ENCODE peak calls at places on chromosomes 6 and 20, in eight cellular contexts. R is HEK293T; B is stimulated activated naive CD4-positive, alpha-beta T cell; H is colonic mucosa; G is heart left ventricle; K is progenitor cell of endocrine pancreas; E is effector CD4-positive, alpha-beta T cell; U is stimulated activated CD8-positive, alpha-beta memory T cell treated with anti-CD3 and anti-CD28 coated beads, Interleukin-15, amount 100 ng/mL, for 24 hours. C is an unnamed sample.

GRCh38 chr20:1341561-1342265 is 12.8 kb upstream of the SDCBP2 start:
- DNase-seq in R (no peak), B (no peak), H (peak), G (no peak), K (no peak), E (no peak), U (no peak), C (peak)

GRCh38 chr6:4801491-4802118 is 25.4 kb downstream of the CDYL start:
- DNase-seq in R (no peak), B (no peak), H (no peak), G (no peak), K (no peak), E (no peak), U (no peak), C (no peak)

GRCh38 chr6:2990932-2991506 is 8.7 kb upstream of the NQO2 start:
- DNase-seq in R (no peak), B (no peak), H (no peak), G (no peak), K (no peak), E (no peak), U (no peak), C (no peak)

GRCh38 chr6:117601811-117602150 is 530 bp downstream of the GOPC start:
- DNase-seq in R (no peak), B (no peak), H (peak), G (no peak), K (no peak), E (no peak), U (no peak), C (no peak)

GRCh38 chr6:137697267-137697938 is 169.7 kb upstream of the TNFAIP3 start:
- DNase-seq in R (no peak), B (no peak), H (peak), G (no peak), K (no peak), E (no peak), U (no peak), C (no peak)

GRCh38 chr6:120214097-120214496 is 864.5 kb upstream of the MAN1A1 start:
- DNase-seq in R (no peak), B (no peak), H (no peak), G (no peak), K (no peak), E (no peak), U (no peak), C (no peak)

GRCh38 chr20:36167826-36168634 is 13.5 kb downstream of the EPB41L1 start:
- DNase-seq in R (no peak), B (no peak), H (no peak), G (no peak), K (no peak), E (no peak), U (no peak), C (no peak)

GRCh38 chr20:48766205-48766604 is 61.6 kb downstream of the PREX1 start:
- DNase-seq in R (no peak), B (no peak), H (no peak), G (no peak), K (no peak), E (no peak), U (no peak), C (no peak)

GRCh38 chr20:61658563-61658962 is 406.5 kb downstream of the CDH4 start:
- DNase-seq in R (no peak), B (no peak), H (no peak), G (no peak), K (no peak), E (no peak), U (no peak), C (no peak)

GRCh38 chr6:163608060-163608752 is 193.7 kb downstream of the QKI start:
- DNase-seq in R (no peak), B (no peak), H (no peak), G (no peak), K (no peak), E (no peak), U (no peak), C (no peak)